ENCODE peak calls at places on chromosome 5, in five cellular contexts. One of them, this sample, is unnamed.
A peak's percentile ranks its signal among the peaks of the same experiment; 100 is the strongest.

GRCh38 chr5:980941-981340 is 27.7 kb upstream of the NKD2 start:
- DNase-seq in mucosa of gallbladder: no peak
- DNase-seq in lung: no peak
- DNase-seq in EH: peak; percentile 23
- DNase-seq in PC-3: no peak
- DNase-seq in this sample: no peak

GRCh38 chr5:131460867-131461572 is 174.0 kb downstream of the RAPGEF6 start:
- DNase-seq in lung: no peak
- DNase-seq in EH: no peak
- DNase-seq in mucosa of gallbladder: no peak
- DNase-seq in PC-3: no peak
- DNase-seq in this sample: no peak

GRCh38 chr5:139140631-139141071 is 57.5 kb downstream of the SIL1 start:
- DNase-seq in lung: no peak
- DNase-seq in EH: peak; percentile 81
- DNase-seq in PC-3: no peak
- DNase-seq in mucosa of gallbladder: no peak
- DNase-seq in this sample: no peak

GRCh38 chr5:92916036-92916435 is 665.0 kb downstream of the NR2F1-AS1 start:
- DNase-seq in lung: no peak
- DNase-seq in EH: peak; percentile 12
- DNase-seq in mucosa of gallbladder: no peak
- DNase-seq in PC-3: peak; percentile 56
- DNase-seq in this sample: no peak

GRCh38 chr5:52825826-52826225 is 38.1 kb downstream of the ITGA1 start:
- DNase-seq in mucosa of gallbladder: no peak
- DNase-seq in lung: no peak
- DNase-seq in EH: no peak
- DNase-seq in PC-3: no peak
- DNase-seq in this sample: no peak

GRCh38 chr5:140108093-140109049 is 5.5 kb upstream of the PURA start:
- DNase-seq in EH: peak; percentile 31
- DNase-seq in lung: no peak
- DNase-seq in PC-3: peak; percentile 32
- DNase-seq in mucosa of gallbladder: peak; percentile 14
- DNase-seq in this sample: no peak

GRCh38 chr5:77751328-77752023 is 24.7 kb downstream of the TBCA start:
- DNase-seq in EH: no peak
- DNase-seq in PC-3: no peak
- DNase-seq in lung: no peak
- DNase-seq in mucosa of gallbladder: no peak
- DNase-seq in this sample: no peak

GRCh38 chr5:175696139-175696854 is 38.4 kb downstream of the HRH2 start:
- DNase-seq in lung: peak; percentile 72
- DNase-seq in PC-3: peak; percentile 38
- DNase-seq in EH: peak; percentile 1
- DNase-seq in mucosa of gallbladder: peak; percentile 51
- DNase-seq in this sample: peak; percentile 35

GRCh38 chr5:172637740-172638139 is 3.3 kb upstream of the NEURL1B start:
- DNase-seq in lung: no peak
- DNase-seq in EH: no peak
- DNase-seq in PC-3: no peak
- DNase-seq in mucosa of gallbladder: no peak
- DNase-seq in this sample: no peak

This sample was measured in NCI-H187.